ENCODE peak calls at places on chromosomes 4 and X, in five cellular contexts. One of them, this sample, is unnamed. For H3K27me3 and H3K4me1, the result is how much of the 10 kb centered on the place peaks cover.

GRCh38 chrX:46642145-46642544 is 68.6 kb downstream of the CHST7 start:
- DNase-seq in breast epithelium: no peak
- DNase-seq in left lung: no peak
- DNase-seq in pancreas: no peak
- DNase-seq in A673: peak
- DNase-seq in this sample: no peak

GRCh38 chrX:24294619-24295018 is 19.2 kb downstream of the SUPT20HL2 start:
- DNase-seq in pancreas: no peak
- DNase-seq in left lung: no peak
- DNase-seq in A673: peak
- DNase-seq in breast epithelium: no peak
- DNase-seq in this sample: no peak

GRCh38 chr4:152138451-152138850 is 377.6 kb upstream of the GATB start:
- DNase-seq in A673: no peak
- DNase-seq in pancreas: no peak
- DNase-seq in left lung: no peak
- DNase-seq in breast epithelium: no peak
- DNase-seq in this sample: no peak

GRCh38 chr4:18882468-18882867 is 860.9 kb upstream of the LCORL start:
- DNase-seq in A673: peak
- DNase-seq in pancreas: no peak
- DNase-seq in left lung: no peak
- DNase-seq in breast epithelium: no peak
- DNase-seq in this sample: no peak

GRCh38 chr4:38488891-38489861 is 174.8 kb upstream of the KLF3 start:
- DNase-seq in pancreas: no peak
- DNase-seq in breast epithelium: no peak
- DNase-seq in left lung: no peak
- DNase-seq in A673: peak
- DNase-seq in this sample: no peak

GRCh38 chr4:185344743-185345538 is 50.8 kb downstream of the LRP2BP start:
- DNase-seq in pancreas: no peak
- DNase-seq in breast epithelium: no peak
- DNase-seq in A673: no peak
- DNase-seq in left lung: no peak
- DNase-seq in this sample: no peak

GRCh38 chr4:151031831-151032605 is 16.9 kb upstream of the LRBA start:
- DNase-seq in A673: no peak
- DNase-seq in breast epithelium: no peak
- DNase-seq in pancreas: no peak
- DNase-seq in left lung: no peak
- DNase-seq in this sample: no peak

GRCh38 chr4:156898373-156899117 is 73.1 kb downstream of the PDGFC start:
- DNase-seq in breast epithelium: no peak
- DNase-seq in A673: peak
- DNase-seq in left lung: no peak
- DNase-seq in pancreas: no peak
- DNase-seq in this sample: no peak

GRCh38 chr4:1727117-1728031 is 6.1 kb downstream of the TACC3 start:
- DNase-seq in breast epithelium: no peak
- DNase-seq in left lung: peak
- DNase-seq in A673: peak
- DNase-seq in pancreas: peak
- DNase-seq in this sample: peak

GRCh38 chr4:13112030-13112429 is 372.1 kb downstream of the RAB28 start:
- DNase-seq in breast epithelium: no peak
- DNase-seq in pancreas: no peak
- DNase-seq in A673: no peak
- DNase-seq in left lung: no peak
- DNase-seq in this sample: no peak

GRCh38 chr4:97841512-97841911 is 301.8 kb downstream of the STPG2 start:
- DNase-seq in pancreas: no peak
- DNase-seq in left lung: no peak
- DNase-seq in breast epithelium: no peak
- DNase-seq in A673: no peak
- DNase-seq in this sample: no peak

GRCh38 chrX:32185160-32185559 is 1026.2 kb downstream of the DMD start:
- DNase-seq in left lung: no peak
- DNase-seq in breast epithelium: no peak
- DNase-seq in pancreas: no peak
- DNase-seq in A673: no peak
- DNase-seq in this sample: no peak

GRCh38 chr4:1478766-1479355 is 72.6 kb upstream of the NKX1-1 start:
- DNase-seq in left lung: peak
- DNase-seq in pancreas: no peak
- DNase-seq in breast epithelium: no peak
- DNase-seq in A673: peak
- DNase-seq in this sample: peak

GRCh38 chr4:154230723-154231122 is 260.9 kb downstream of the DCHS2 start:
- DNase-seq in A673: no peak
- DNase-seq in left lung: no peak
- DNase-seq in breast epithelium: no peak
- DNase-seq in pancreas: no peak
- DNase-seq in this sample: no peak

GRCh38 chrX:37955273-37955672 is 51.1 kb upstream of the SYTL5 start:
- DNase-seq in pancreas: no peak
- DNase-seq in left lung: no peak
- DNase-seq in A673: no peak
- DNase-seq in breast epithelium: no peak
- DNase-seq in this sample: no peak

GRCh38 chrX:68658530-68658929 is 11.1 kb downstream of the STARD8 start:
- DNase-seq in breast epithelium: no peak
- DNase-seq in A673: no peak
- DNase-seq in pancreas: no peak
- DNase-seq in left lung: no peak
- DNase-seq in this sample: no peak

GRCh38 chrX:15349046-15349445 is 13.7 kb upstream of the PIGA start:
- DNase-seq in A673: peak
- DNase-seq in pancreas: peak
- DNase-seq in breast epithelium: peak
- DNase-seq in left lung: no peak
- DNase-seq in this sample: no peak

GRCh38 chrX:74232859-74233258 is 71.1 kb upstream of the ZCCHC13 start:
- DNase-seq in left lung: no peak
- DNase-seq in breast epithelium: no peak
- DNase-seq in A673: peak
- DNase-seq in pancreas: no peak
- DNase-seq in this sample: no peak

GRCh38 chrX:53288173-53288572 is 6.8 kb upstream of the IQSEC2 start:
- DNase-seq in left lung: peak
- DNase-seq in pancreas: no peak
- DNase-seq in breast epithelium: no peak
- DNase-seq in A673: peak
- DNase-seq in this sample: no peak

GRCh38 chr4:154041595-154042086 is 252.8 kb upstream of the SFRP2 start:
- DNase-seq in breast epithelium: no peak
- DNase-seq in pancreas: no peak
- DNase-seq in A673: no peak
- DNase-seq in left lung: no peak
- DNase-seq in this sample: no peak

GRCh38 chrX:153870288-153870690 is 15.7 kb downstream of the L1CAM start:
- DNase-seq in pancreas: no peak
- DNase-seq in breast epithelium: no peak
- DNase-seq in left lung: no peak
- DNase-seq in A673: no peak
- DNase-seq in this sample: peak

GRCh38 chrX:119790977-119791436 is 423 bp downstream of the RPL39 start:
- DNase-seq in left lung: no peak
- DNase-seq in pancreas: peak
- DNase-seq in A673: peak
- DNase-seq in breast epithelium: peak
- DNase-seq in this sample: no peak

DNA sequence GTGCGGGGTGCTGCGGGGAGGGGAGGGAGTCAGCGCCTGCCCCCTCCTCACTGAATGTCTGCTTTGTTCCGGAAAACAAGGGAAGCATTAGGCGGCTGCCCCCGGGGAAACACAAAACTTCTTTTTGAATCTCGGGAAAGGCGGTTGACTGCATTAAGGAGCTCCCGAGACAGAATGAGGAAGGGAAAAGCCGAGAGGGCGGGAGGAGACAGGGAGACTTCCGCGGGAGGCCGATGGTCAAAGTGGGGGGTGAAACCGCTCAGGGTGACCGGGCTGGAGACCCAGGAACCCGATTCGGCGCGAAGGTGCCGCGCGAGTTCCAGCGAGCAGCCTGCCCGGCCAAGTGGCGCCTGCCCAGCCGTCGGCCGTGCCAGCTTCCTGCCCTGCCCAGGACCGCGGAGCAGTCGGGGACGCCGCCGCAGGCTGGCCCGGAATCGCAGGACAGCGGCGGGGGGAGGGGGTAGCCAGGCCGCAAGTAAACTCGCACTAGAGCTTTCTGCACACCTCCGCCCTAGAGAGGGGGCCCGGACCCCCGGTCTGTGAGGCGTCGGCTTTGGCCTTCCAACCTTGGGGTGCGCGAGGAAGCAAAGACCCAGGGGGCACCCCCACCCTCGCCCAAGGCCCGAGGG is 55.1 kb upstream of the BCOR start:
- DNase-seq in pancreas: peak
- DNase-seq in A673: peak
- DNase-seq in left lung: no peak
- DNase-seq in breast epithelium: no peak
- DNase-seq in this sample: peak
- H3K27me3 ChIP-seq in pancreas: under half
- H3K27me3 ChIP-seq in A673: under half
- H3K27me3 ChIP-seq in left lung: half or more
- H3K27me3 ChIP-seq in breast epithelium: half or more
- H3K27me3 ChIP-seq in this sample: under half

GRCh38 chr4:48043504-48043903 is 26.9 kb downstream of the NIPAL1 start:
- DNase-seq in left lung: no peak
- DNase-seq in pancreas: no peak
- DNase-seq in A673: no peak
- DNase-seq in breast epithelium: no peak
- DNase-seq in this sample: no peak

GRCh38 chr4:48046059-48046458 is 29.5 kb downstream of the NIPAL1 start:
- DNase-seq in pancreas: no peak
- DNase-seq in breast epithelium: no peak
- DNase-seq in A673: no peak
- DNase-seq in left lung: no peak
- DNase-seq in this sample: no peak

GRCh38 chr4:48042979-48043461 is 26.4 kb downstream of the NIPAL1 start:
- DNase-seq in left lung: no peak
- DNase-seq in pancreas: no peak
- DNase-seq in A673: no peak
- DNase-seq in breast epithelium: no peak
- DNase-seq in this sample: no peak

GRCh38 chr4:48041535-48042137 is 25.1 kb downstream of the NIPAL1 start:
- DNase-seq in breast epithelium: no peak
- DNase-seq in left lung: no peak
- DNase-seq in pancreas: no peak
- DNase-seq in A673: no peak
- DNase-seq in this sample: no peak

DNA sequence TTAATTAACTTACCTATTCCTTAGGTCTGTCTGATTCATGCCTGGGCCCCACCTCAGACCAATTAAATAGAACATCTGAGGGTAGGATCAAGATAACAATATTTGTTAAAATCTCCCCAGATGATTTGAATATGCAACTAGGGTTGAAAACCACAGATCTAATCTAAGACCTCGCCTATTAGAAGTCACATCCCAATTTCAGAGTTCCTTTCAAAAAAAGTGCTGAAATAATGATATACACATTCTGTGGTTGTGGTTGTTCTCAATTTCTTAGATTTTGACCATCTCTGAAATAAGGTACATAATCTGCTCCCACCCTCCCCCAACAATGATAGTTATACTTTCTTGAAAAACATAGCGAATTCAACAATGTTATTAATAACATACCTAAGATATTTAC is 27.7 kb downstream of the NIPAL1 start:
- DNase-seq in left lung: no peak
- DNase-seq in pancreas: no peak
- DNase-seq in breast epithelium: no peak
- DNase-seq in A673: no peak
- DNase-seq in this sample: no peak
- H3K4me1 ChIP-seq in left lung: under half
- H3K4me1 ChIP-seq in pancreas: under half
- H3K4me1 ChIP-seq in breast epithelium: under half
- H3K4me1 ChIP-seq in A673: under half
- H3K4me1 ChIP-seq in this sample: under half

GRCh38 chr4:42398448-42399355 is 1.4 kb downstream of the SHISA3 start:
- DNase-seq in breast epithelium: no peak
- DNase-seq in A673: peak
- DNase-seq in left lung: no peak
- DNase-seq in pancreas: no peak
- DNase-seq in this sample: no peak
- H3K27me3 ChIP-seq in breast epithelium: half or more
- H3K27me3 ChIP-seq in A673: half or more
- H3K27me3 ChIP-seq in left lung: half or more
- H3K27me3 ChIP-seq in pancreas: under half
- H3K27me3 ChIP-seq in this sample: under half

GRCh38 chrX:107741318-107741813 is 34.2 kb downstream of the TSC22D3 start:
- DNase-seq in pancreas: no peak
- DNase-seq in left lung: no peak
- DNase-seq in A673: no peak
- DNase-seq in breast epithelium: no peak
- DNase-seq in this sample: peak
- H3K4me1 ChIP-seq in pancreas: under half
- H3K4me1 ChIP-seq in left lung: under half
- H3K4me1 ChIP-seq in A673: under half
- H3K4me1 ChIP-seq in breast epithelium: under half
- H3K4me1 ChIP-seq in this sample: under half

DNA sequence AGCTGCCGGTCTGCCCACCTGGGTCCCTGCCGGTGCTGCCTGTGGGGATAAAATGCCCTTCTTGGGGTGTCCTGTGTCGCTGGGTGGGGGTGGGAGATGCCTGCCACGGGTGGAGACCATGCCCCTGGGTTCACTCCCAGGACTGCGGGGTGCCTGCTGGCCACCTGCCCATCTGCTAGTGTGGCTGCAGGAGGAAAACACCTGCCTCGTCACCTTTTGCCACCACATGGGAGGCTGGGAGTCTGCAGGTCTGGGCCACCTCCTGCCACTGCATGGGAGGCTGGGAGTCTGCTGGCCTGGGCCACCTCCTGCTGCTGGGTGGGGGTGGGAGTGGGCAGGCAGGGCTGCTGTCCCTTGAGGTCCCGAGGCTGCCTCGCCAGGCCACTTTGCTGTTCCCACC is 58.8 kb upstream of the AFAP1 start:
- DNase-seq in pancreas: no peak
- DNase-seq in breast epithelium: no peak
- DNase-seq in left lung: no peak
- DNase-seq in A673: no peak
- DNase-seq in this sample: no peak
- H3K27me3 ChIP-seq in pancreas: under half
- H3K27me3 ChIP-seq in breast epithelium: under half
- H3K27me3 ChIP-seq in left lung: under half
- H3K27me3 ChIP-seq in A673: under half
- H3K27me3 ChIP-seq in this sample: under half

GRCh38 chr4:143354990-143355389 is 18.3 kb downstream of the GAB1 start:
- DNase-seq in A673: no peak
- DNase-seq in breast epithelium: no peak
- DNase-seq in left lung: no peak
- DNase-seq in pancreas: no peak
- DNase-seq in this sample: no peak
- H3K4me1 ChIP-seq in A673: half or more
- H3K4me1 ChIP-seq in breast epithelium: under half
- H3K4me1 ChIP-seq in left lung: half or more
- H3K4me1 ChIP-seq in pancreas: under half
- H3K4me1 ChIP-seq in this sample: half or more